ENCODE peak calls at places on chromosomes 2 and 18, in nine cellular contexts. R is astrocyte of the spinal cord; C is activated T-helper 9 cell treated with anti-CD3 and anti-CD28 coated beads, Interleukin-2, amount 50 U/mL, for 16 hours; Z is GM23248; B is activated gamma-delta T cell; J is HTR-8/SVneo; K is lower lobe of right lung; T is M059J; V is endothelial cell. F is an unnamed sample.
A peak's percentile ranks its signal among the peaks of the same experiment; 100 is the strongest.

GRCh38 chr2:140600116-140600515 is 1530.7 kb downstream of the LRP1B start:
- DNase-seq in R (peak; percentile 85), C (no peak), Z (peak; percentile 63), B (no peak), J (peak; percentile 2), K (no peak), T (peak; percentile 8), V (no peak), F (no peak)

GRCh38 chr2:37350034-37350433 is 5.6 kb downstream of the QPCT start:
- DNase-seq in R (peak; percentile 28), C (no peak), Z (no peak), B (no peak), J (no peak), K (no peak), T (peak; percentile 70), V (no peak), F (no peak)

GRCh38 chr2:119179951-119180350 is 21.4 kb upstream of the C1QL2 start:
- DNase-seq in R (peak; percentile 22), C (no peak), Z (peak; percentile 32), B (no peak), J (no peak), K (no peak), T (peak; percentile 30), V (no peak), F (no peak)

GRCh38 chr2:181586569-181587076 is 70.3 kb downstream of the CERKL start:
- DNase-seq in R (peak; percentile 5), C (no peak), Z (no peak), B (no peak), J (no peak), K (no peak), T (peak; percentile 18), V (no peak), F (no peak)

GRCh38 chr2:241551998-241552737 is 6.4 kb upstream of the BOK start:
- DNase-seq in R (no peak), C (no peak), Z (no peak), B (no peak), J (no peak), K (no peak), T (no peak), V (no peak), F (no peak)

GRCh38 chr2:25799301-25799700 is 79.0 kb downstream of the ASXL2 start:
- DNase-seq in R (no peak), C (no peak), Z (no peak), B (no peak), J (no peak), K (no peak), T (no peak), V (no peak), F (no peak)

GRCh38 chr2:239002960-239003932 is 155.4 kb downstream of the TWIST2 start:
- DNase-seq in R (peak; percentile 19), C (no peak), Z (peak; percentile 80), B (no peak), J (no peak), K (no peak), T (peak; percentile 78), V (no peak), F (no peak)

GRCh38 chr2:74530239-74531161 is 767 bp downstream of the HTRA2 start:
- DNase-seq in R (peak; percentile 22), C (no peak), Z (peak; percentile 60), B (peak; percentile 53), J (peak; percentile 49), K (peak; percentile 68), T (peak; percentile 57), V (peak; percentile 29), F (no peak)

GRCh38 chr2:16643099-16643498 is 22.5 kb downstream of the CYRIA start:
- DNase-seq in R (no peak), C (no peak), Z (no peak), B (no peak), J (no peak), K (no peak), T (no peak), V (no peak), F (no peak)

GRCh38 chr18:58400337-58400885 is 228.5 kb downstream of the ALPK2 start:
- DNase-seq in R (no peak), C (no peak), Z (peak; percentile 85), B (no peak), J (no peak), K (no peak), T (no peak), V (no peak), F (no peak)

GRCh38 chr2:239169311-239170048 is 231.3 kb downstream of the HDAC4 start:
- DNase-seq in R (no peak), C (no peak), Z (no peak), B (no peak), J (no peak), K (peak; percentile 38), T (no peak), V (no peak), F (no peak)

GRCh38 chr2:68319397-68320117 is at the start of gene CNRIP1:
- DNase-seq in R (peak; percentile 83), C (no peak), Z (peak; percentile 88), B (peak; percentile 17), J (peak; percentile 79), K (peak; percentile 67), T (peak; percentile 82), V (peak; percentile 72), F (peak; percentile 92)

GRCh38 chr2:46648141-46648742 is 168.9 kb downstream of the TMEM247 start:
- DNase-seq in R (no peak), C (no peak), Z (peak; percentile 81), B (no peak), J (no peak), K (no peak), T (no peak), V (no peak), F (no peak)

GRCh38 chr18:26863122-26863879 is 2.2 kb downstream of the AQP4 start:
- DNase-seq in R (no peak), C (no peak), Z (peak; percentile 3), B (no peak), J (no peak), K (peak; percentile 91), T (peak; percentile 9), V (peak; percentile 36), F (no peak)

GRCh38 chr2:54103454-54104314 is 11.7 kb upstream of the ACYP2 start:
- DNase-seq in R (peak; percentile 69), C (no peak), Z (peak; percentile 83), B (no peak), J (peak; percentile 73), K (no peak), T (peak; percentile 92), V (peak; percentile 52), F (no peak)

GRCh38 chr2:121860033-121860810 is 104.8 kb downstream of the TSN start:
- DNase-seq in R (no peak), C (no peak), Z (peak; percentile 98), B (no peak), J (no peak), K (no peak), T (peak; percentile 27), V (no peak), F (no peak)

GRCh38 chr2:53353372-53354111 is 414.1 kb upstream of the CHAC2 start:
- DNase-seq in R (peak; percentile 27), C (no peak), Z (peak; percentile 52), B (no peak), J (peak; percentile 36), K (no peak), T (peak; percentile 76), V (no peak), F (no peak)

GRCh38 chr2:33246432-33246831 is 230.0 kb upstream of the RASGRP3 start:
- DNase-seq in R (no peak), C (no peak), Z (no peak), B (no peak), J (no peak), K (no peak), T (no peak), V (no peak), F (no peak)

GRCh38 chr18:79912994-79913831 is 38.2 kb downstream of the SLC66A2 start:
- DNase-seq in R (no peak), C (no peak), Z (no peak), B (no peak), J (no peak), K (peak; percentile 38), T (no peak), V (no peak), F (peak; percentile 57)

GRCh38 chr18:70636991-70637390 is 348.1 kb downstream of the SOCS6 start:
- DNase-seq in R (no peak), C (no peak), Z (peak; percentile 26), B (no peak), J (no peak), K (no peak), T (no peak), V (no peak), F (no peak)

GRCh38 chr18:75276813-75277628 is 66.4 kb downstream of the TSHZ1 start:
- DNase-seq in R (peak; percentile 68), C (no peak), Z (peak; percentile 77), B (no peak), J (no peak), K (no peak), T (no peak), V (no peak), F (no peak)

GRCh38 chr2:181063696-181064095 is 83.3 kb downstream of the UBE2E3 start:
- DNase-seq in R (no peak), C (no peak), Z (no peak), B (no peak), J (no peak), K (no peak), T (peak; percentile 12), V (no peak), F (no peak)

GRCh38 chr18:47682876-47683275 is 247.6 kb downstream of the SMAD2 start:
- DNase-seq in R (no peak), C (no peak), Z (no peak), B (no peak), J (no peak), K (no peak), T (no peak), V (no peak), F (no peak)

GRCh38 chr18:2448565-2449151 is 122.6 kb downstream of the METTL4 start:
- DNase-seq in R (no peak), C (no peak), Z (peak; percentile 40), B (no peak), J (no peak), K (no peak), T (no peak), V (no peak), F (no peak)

GRCh38 chr2:217370391-217370790 is 510.5 kb upstream of the TNP1 start:
- DNase-seq in R (peak; percentile 44), C (no peak), Z (peak; percentile 80), B (no peak), J (no peak), K (no peak), T (peak; percentile 99), V (no peak), F (no peak)

GRCh38 chr18:59765343-59765742 is 68.1 kb upstream of the CCBE1 start:
- DNase-seq in R (no peak), C (no peak), Z (no peak), B (no peak), J (no peak), K (no peak), T (no peak), V (no peak), F (no peak)

GRCh38 chr18:50427896-50428295 is 53.0 kb downstream of the SKA1 start:
- DNase-seq in R (no peak), C (no peak), Z (no peak), B (no peak), J (no peak), K (no peak), T (no peak), V (no peak), F (no peak)

GRCh38 chr2:205989291-205990071 is 96.5 kb downstream of the INO80D start:
- DNase-seq in R (no peak), C (no peak), Z (peak; percentile 15), B (no peak), J (no peak), K (no peak), T (no peak), V (no peak), F (peak; percentile 68)

GRCh38 chr2:214856116-214856515 is 46.6 kb upstream of the BARD1 start:
- DNase-seq in R (peak; percentile 37), C (no peak), Z (peak; percentile 60), B (no peak), J (no peak), K (no peak), T (peak; percentile 39), V (no peak), F (no peak)

GRCh38 chr2:241702155-241702404 is 241 bp downstream of the ING5 start:
- DNase-seq in R (peak; percentile 77), C (peak; percentile 78), Z (no peak), B (peak; percentile 83), J (peak; percentile 74), K (no peak), T (no peak), V (peak; percentile 89), F (no peak)

GRCh38 chr18:37403788-37404187 is 161.8 kb downstream of the CELF4 start:
- DNase-seq in R (no peak), C (no peak), Z (no peak), B (no peak), J (no peak), K (no peak), T (no peak), V (no peak), F (no peak)